ENCODE peak calls at places on chromosomes 13 and 19, in four cellular contexts. One of them, this sample, is unnamed. For H3K4me1, the result is how much of the 10 kb centered on the place peaks cover.

GRCh38 chr19:45160870-45161714 is at the start of gene NKPD1:
- DNase-seq in adrenal gland: no peak
- DNase-seq in astrocyte: no peak
- DNase-seq in PC-9: peak
- DNase-seq in this sample: no peak

GRCh38 chr19:38657633-38658222 is 10.3 kb downstream of the ACTN4 start:
- DNase-seq in adrenal gland: no peak
- DNase-seq in astrocyte: peak
- DNase-seq in PC-9: peak
- DNase-seq in this sample: peak

GRCh38 chr19:2014731-2015610 is 543 bp downstream of the BTBD2 start:
- DNase-seq in adrenal gland: peak
- DNase-seq in astrocyte: no peak
- DNase-seq in PC-9: no peak
- DNase-seq in this sample: peak

GRCh38 chr19:44905437-44906160 is at the start of gene APOE:
- DNase-seq in adrenal gland: peak
- DNase-seq in astrocyte: no peak
- DNase-seq in PC-9: peak
- DNase-seq in this sample: no peak

GRCh38 chr19:34576292-34576691 is 94.7 kb downstream of the WTIP start:
- DNase-seq in adrenal gland: no peak
- DNase-seq in astrocyte: no peak
- DNase-seq in PC-9: no peak
- DNase-seq in this sample: no peak

GRCh38 chr19:37698216-37698615 is 21.3 kb downstream of the ZNF607 start:
- DNase-seq in adrenal gland: no peak
- DNase-seq in astrocyte: peak
- DNase-seq in PC-9: no peak
- DNase-seq in this sample: no peak

GRCh38 chr19:4985551-4985991 is 16.7 kb downstream of the KDM4B start:
- DNase-seq in adrenal gland: no peak
- DNase-seq in astrocyte: no peak
- DNase-seq in PC-9: no peak
- DNase-seq in this sample: peak

GRCh38 chr13:38090913-38091312 is 221.3 kb upstream of the TRPC4 start:
- DNase-seq in adrenal gland: no peak
- DNase-seq in astrocyte: no peak
- DNase-seq in PC-9: no peak
- DNase-seq in this sample: no peak

GRCh38 chr19:56547535-56547934 is 8.8 kb downstream of the ZFP28 start:
- DNase-seq in adrenal gland: no peak
- DNase-seq in astrocyte: no peak
- DNase-seq in PC-9: no peak
- DNase-seq in this sample: no peak

GRCh38 chr19:16749326-16749725 is 29.7 kb downstream of the NWD1 start:
- DNase-seq in adrenal gland: no peak
- DNase-seq in astrocyte: no peak
- DNase-seq in PC-9: no peak
- DNase-seq in this sample: no peak

GRCh38 chr13:98960331-98961203 is 17.3 kb downstream of the DOCK9 start:
- DNase-seq in adrenal gland: no peak
- DNase-seq in astrocyte: no peak
- DNase-seq in PC-9: no peak
- DNase-seq in this sample: no peak

GRCh38 chr13:33640832-33641231 is 177.1 kb upstream of the RFC3 start:
- DNase-seq in adrenal gland: no peak
- DNase-seq in astrocyte: no peak
- DNase-seq in PC-9: no peak
- DNase-seq in this sample: no peak

GRCh38 chr13:21465710-21466160 is 6.6 kb upstream of the ZDHHC20 start:
- DNase-seq in adrenal gland: no peak
- DNase-seq in astrocyte: no peak
- DNase-seq in PC-9: peak
- DNase-seq in this sample: no peak

GRCh38 chr13:52359534-52359933 is 46.4 kb downstream of the THSD1 start:
- DNase-seq in adrenal gland: no peak
- DNase-seq in astrocyte: no peak
- DNase-seq in PC-9: no peak
- DNase-seq in this sample: no peak

GRCh38 chr19:19656451-19657396 is 6.8 kb downstream of the ATP13A1 start:
- DNase-seq in adrenal gland: peak
- DNase-seq in astrocyte: no peak
- DNase-seq in PC-9: no peak
- DNase-seq in this sample: peak

GRCh38 chr13:21637296-21637695 is 33.3 kb upstream of the MICU2 start:
- DNase-seq in adrenal gland: peak
- DNase-seq in astrocyte: peak
- DNase-seq in PC-9: peak
- DNase-seq in this sample: no peak

GRCh38 chr19:16067205-16067938 is 8.9 kb upstream of the TPM4 start:
- DNase-seq in adrenal gland: no peak
- DNase-seq in astrocyte: peak
- DNase-seq in PC-9: peak
- DNase-seq in this sample: peak

GRCh38 chr13:37457594-37457993 is 141.0 kb downstream of the POSTN start:
- DNase-seq in adrenal gland: no peak
- DNase-seq in astrocyte: no peak
- DNase-seq in PC-9: no peak
- DNase-seq in this sample: no peak

GRCh38 chr13:98838776-98839175 is 86.3 kb upstream of the SLC15A1 start:
- DNase-seq in adrenal gland: no peak
- DNase-seq in astrocyte: peak
- DNase-seq in PC-9: no peak
- DNase-seq in this sample: no peak

GRCh38 chr19:14149509-14149994 is 13.2 kb upstream of the ASF1B start:
- DNase-seq in adrenal gland: no peak
- DNase-seq in astrocyte: no peak
- DNase-seq in PC-9: no peak
- DNase-seq in this sample: peak

GRCh38 chr19:16167055-16167454 is 6.3 kb downstream of the CIB3 start:
- DNase-seq in adrenal gland: no peak
- DNase-seq in astrocyte: no peak
- DNase-seq in PC-9: no peak
- DNase-seq in this sample: no peak

GRCh38 chr19:8611890-8612806 is 1.6 kb upstream of the ADAMTS10 start:
- DNase-seq in adrenal gland: peak
- DNase-seq in astrocyte: peak
- DNase-seq in PC-9: no peak
- DNase-seq in this sample: peak

GRCh38 chr19:34335914-34336313 is 29.1 kb upstream of the GPI start:
- DNase-seq in adrenal gland: no peak
- DNase-seq in astrocyte: no peak
- DNase-seq in PC-9: no peak
- DNase-seq in this sample: no peak

GRCh38 chr19:35044317-35045117 is 3.0 kb downstream of the HPN start:
- DNase-seq in adrenal gland: no peak
- DNase-seq in astrocyte: no peak
- DNase-seq in PC-9: peak
- DNase-seq in this sample: no peak

GRCh38 chr13:95535243-95535642 is 17.3 kb upstream of the CLDN10 start:
- DNase-seq in adrenal gland: no peak
- DNase-seq in astrocyte: peak
- DNase-seq in PC-9: peak
- DNase-seq in this sample: no peak

GRCh38 chr19:979318-979741 is 4.8 kb upstream of the WDR18 start:
- DNase-seq in adrenal gland: no peak
- DNase-seq in astrocyte: no peak
- DNase-seq in PC-9: no peak
- DNase-seq in this sample: no peak

GRCh38 chr19:45469835-45470146 is 2.0 kb downstream of the FOSB start:
- DNase-seq in adrenal gland: no peak
- DNase-seq in astrocyte: no peak
- DNase-seq in PC-9: no peak
- DNase-seq in this sample: no peak

GRCh38 chr19:46218160-46218559 is 11.4 kb upstream of the IGFL1 start:
- DNase-seq in adrenal gland: peak
- DNase-seq in astrocyte: peak
- DNase-seq in PC-9: no peak
- DNase-seq in this sample: no peak

GRCh38 chr13:58087566-58087965 is 456.0 kb downstream of the PCDH17 start:
- DNase-seq in adrenal gland: no peak
- DNase-seq in astrocyte: no peak
- DNase-seq in PC-9: no peak
- DNase-seq in this sample: no peak

GRCh38 chr19:45133661-45134060 is 27.1 kb downstream of the NKPD1 start:
- DNase-seq in adrenal gland: no peak
- DNase-seq in astrocyte: no peak
- DNase-seq in PC-9: no peak
- DNase-seq in this sample: no peak

GRCh38 chr19:29715695-29716581 is 877 bp upstream of the C19orf12 start:
- DNase-seq in adrenal gland: no peak
- DNase-seq in astrocyte: no peak
- DNase-seq in PC-9: no peak
- DNase-seq in this sample: no peak

GRCh38 chr19:29714371-29714952 is 599 bp downstream of the C19orf12 start:
- DNase-seq in adrenal gland: no peak
- DNase-seq in astrocyte: no peak
- DNase-seq in PC-9: no peak
- DNase-seq in this sample: no peak

GRCh38 chr19:29711584-29712132 is 3.4 kb downstream of the C19orf12 start:
- DNase-seq in adrenal gland: no peak
- DNase-seq in astrocyte: no peak
- DNase-seq in PC-9: no peak
- DNase-seq in this sample: no peak

GRCh38 chr19:29714953-29715694 is at the start of gene C19orf12:
- DNase-seq in adrenal gland: peak
- DNase-seq in astrocyte: peak
- DNase-seq in PC-9: peak
- DNase-seq in this sample: peak

GRCh38 chr19:29712744-29713516 is 2.1 kb downstream of the C19orf12 start:
- DNase-seq in adrenal gland: no peak
- DNase-seq in astrocyte: no peak
- DNase-seq in PC-9: no peak
- DNase-seq in this sample: no peak
- H3K27ac ChIP-seq in adrenal gland: no peak
- H3K27ac ChIP-seq in astrocyte: no peak
- H3K27ac ChIP-seq in PC-9: no peak
- H3K27ac ChIP-seq in this sample: peak

DNA sequence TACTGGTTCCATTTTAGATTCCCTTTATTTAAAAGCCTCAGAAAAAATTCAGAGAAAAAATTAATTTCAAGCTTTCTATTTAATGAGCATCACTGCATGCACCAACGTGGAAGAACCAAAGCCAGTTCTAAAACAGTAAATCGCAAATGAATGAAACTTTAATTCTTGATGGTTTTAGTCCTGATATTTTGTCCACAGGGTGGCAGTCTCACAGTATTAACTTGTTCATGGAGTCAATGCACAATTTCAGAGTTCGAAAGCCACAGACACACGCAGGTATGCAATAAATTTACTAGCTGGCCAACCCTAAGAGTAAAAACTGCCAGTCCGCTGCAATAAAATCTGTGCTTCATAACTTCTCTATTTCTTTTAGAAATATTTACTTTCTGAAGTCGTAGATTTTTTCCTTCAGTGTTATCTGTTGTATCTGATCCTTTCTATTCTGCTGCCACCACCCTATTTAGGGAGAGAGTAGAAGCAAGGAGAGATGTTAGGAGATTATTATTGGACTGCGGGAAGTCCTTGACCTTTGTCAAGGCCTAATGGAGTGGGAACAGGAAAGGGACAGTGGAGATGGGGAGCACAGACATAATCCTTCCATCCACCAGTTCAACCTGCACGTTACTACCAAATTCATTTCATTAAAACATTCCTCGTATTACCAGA is 7.0 kb upstream of the WBP4 start:
- DNase-seq in adrenal gland: no peak
- DNase-seq in astrocyte: peak
- DNase-seq in PC-9: peak
- DNase-seq in this sample: no peak
- H3K4me1 ChIP-seq in adrenal gland: under half
- H3K4me1 ChIP-seq in astrocyte: under half
- H3K4me1 ChIP-seq in PC-9: under half
- H3K4me1 ChIP-seq in this sample: under half

GRCh38 chr19:3720533-3720917 is 12.3 kb downstream of the TJP3 start:
- DNase-seq in adrenal gland: no peak
- DNase-seq in astrocyte: no peak
- DNase-seq in PC-9: no peak
- DNase-seq in this sample: no peak
- H3K27ac ChIP-seq in adrenal gland: no peak
- H3K27ac ChIP-seq in astrocyte: no peak
- H3K27ac ChIP-seq in PC-9: no peak
- H3K27ac ChIP-seq in this sample: no peak

GRCh38 chr13:80342541-80343371 is 1.8 kb upstream of the SPRY2 start:
- DNase-seq in adrenal gland: peak
- DNase-seq in astrocyte: peak
- DNase-seq in PC-9: peak
- DNase-seq in this sample: peak
- H3K4me1 ChIP-seq in adrenal gland: under half
- H3K4me1 ChIP-seq in astrocyte: under half
- H3K4me1 ChIP-seq in PC-9: under half
- H3K4me1 ChIP-seq in this sample: under half

DNA sequence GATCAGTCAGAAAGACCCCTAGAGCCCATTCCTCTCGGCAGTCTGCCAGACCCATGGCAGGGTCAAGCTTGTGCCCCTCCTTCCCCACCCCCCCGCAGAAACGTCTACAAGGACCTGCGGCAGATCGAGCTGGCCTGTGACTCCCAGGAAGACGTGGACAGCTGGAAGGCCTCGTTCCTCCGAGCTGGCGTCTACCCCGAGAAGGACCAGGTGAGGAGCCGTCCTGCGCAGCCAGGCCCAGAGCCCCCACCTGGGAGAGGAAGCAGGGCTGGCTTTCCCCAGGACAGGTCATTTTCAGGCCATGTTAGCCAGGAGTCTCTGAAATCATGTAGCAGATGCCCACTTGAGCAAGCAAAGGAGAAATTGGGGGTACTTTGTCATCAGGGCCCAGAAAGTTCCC is 12.3 kb downstream of the TMED1 start:
- DNase-seq in adrenal gland: no peak
- DNase-seq in astrocyte: no peak
- DNase-seq in PC-9: no peak
- DNase-seq in this sample: no peak
- H3K27ac ChIP-seq in adrenal gland: no peak
- H3K27ac ChIP-seq in astrocyte: no peak
- H3K27ac ChIP-seq in PC-9: no peak
- H3K27ac ChIP-seq in this sample: no peak